ENCODE peak calls at places on chromosome 4, in seven cellular contexts. M, F, G, O, K, W and E are unnamed samples.

GRCh38 chr4:84401669-84402068 is 97.4 kb downstream of the NKX6-1 start:
- DNase-seq in O (no peak), F (no peak), K (no peak), G (no peak), W (no peak), M (no peak), E (no peak)

GRCh38 chr4:137998666-137999429 is 243.3 kb downstream of the SLC7A11 start:
- DNase-seq in O (no peak), W (no peak), M (no peak), K (no peak), G (no peak), F (no peak), E (no peak)

GRCh38 chr4:167035390-167035789 is 198.9 kb downstream of the SPOCK3 start:
- DNase-seq in M (no peak), K (no peak), W (no peak), G (no peak), O (no peak), F (no peak), E (no peak)

GRCh38 chr4:42464550-42465124 is 67.3 kb downstream of the SHISA3 start:
- DNase-seq in K (no peak), M (no peak), O (no peak), W (no peak), F (no peak), G (no peak), E (no peak)

GRCh38 chr4:157012781-157013180 is 41.2 kb upstream of the PDGFC start:
- DNase-seq in K (no peak), W (no peak), F (no peak), O (no peak), M (no peak), G (no peak), E (no peak)

GRCh38 chr4:100079264-100079663 is 111.0 kb downstream of the DDIT4L start:
- DNase-seq in G (no peak), O (no peak), K (no peak), W (no peak), M (no peak), F (no peak), E (no peak)

GRCh38 chr4:47704693-47705325 is 133.1 kb downstream of the CORIN start:
- DNase-seq in W (no peak), O (no peak), K (peak; percentile 38), M (peak; percentile 54), F (no peak), G (no peak), E (no peak)

GRCh38 chr4:158769175-158769831 is 477 bp downstream of the FNIP2 start:
- DNase-seq in F (peak; percentile 53), K (peak; percentile 34), O (no peak), W (no peak), M (peak; percentile 43), G (peak; percentile 64), E (peak; percentile 25)

GRCh38 chr4:164931551-164932324 is 45.7 kb downstream of the TRIM61 start:
- DNase-seq in K (no peak), G (no peak), M (no peak), W (no peak), F (no peak), O (no peak), E (no peak)

GRCh38 chr4:95572304-95572991 is 23.7 kb upstream of the UNC5C start:
- DNase-seq in K (no peak), W (no peak), M (peak; percentile 70), F (peak; percentile 38), G (peak; percentile 70), O (no peak), E (no peak)

GRCh38 chr4:143399113-143399949 is 62.7 kb downstream of the GAB1 start:
- DNase-seq in O (no peak), M (no peak), K (peak; percentile 48), G (no peak), W (peak; percentile 22), F (no peak), E (no peak)

GRCh38 chr4:25563071-25563564 is 92.5 kb upstream of the SLC34A2 start:
- DNase-seq in F (no peak), W (no peak), O (no peak), G (peak; percentile 81), K (no peak), M (no peak), E (no peak)

GRCh38 chr4:153748378-153748777 is 11.4 kb downstream of the RNF175 start:
- DNase-seq in F (peak; percentile 35), K (no peak), M (no peak), G (no peak), W (no peak), O (no peak), E (no peak)

GRCh38 chr4:163233321-163233720 is 66.6 kb upstream of the NAF1 start:
- DNase-seq in W (no peak), F (no peak), O (no peak), G (no peak), K (no peak), M (no peak), E (no peak)

GRCh38 chr4:47104986-47105385 is 73.6 kb downstream of the GABRB1 start:
- DNase-seq in M (no peak), G (no peak), F (no peak), W (no peak), K (no peak), O (no peak), E (no peak)

GRCh38 chr4:25098964-25099843 is 61.0 kb downstream of the SEPSECS start:
- DNase-seq in F (peak; percentile 73), O (no peak), W (no peak), K (no peak), M (no peak), G (no peak), E (no peak)

GRCh38 chr4:84031401-84031800 is 467.7 kb downstream of the NKX6-1 start:
- DNase-seq in M (no peak), W (no peak), K (no peak), F (no peak), O (no peak), G (no peak), E (no peak)

GRCh38 chr4:55398966-55399365 is 3.2 kb downstream of the TMEM165 start:
- DNase-seq in M (no peak), K (no peak), F (no peak), W (no peak), G (no peak), O (no peak), E (no peak)

GRCh38 chr4:74258949-74259348 is 49.3 kb upstream of the EPGN start:
- DNase-seq in F (no peak), W (no peak), K (no peak), M (no peak), O (no peak), G (no peak), E (no peak)

DNA sequence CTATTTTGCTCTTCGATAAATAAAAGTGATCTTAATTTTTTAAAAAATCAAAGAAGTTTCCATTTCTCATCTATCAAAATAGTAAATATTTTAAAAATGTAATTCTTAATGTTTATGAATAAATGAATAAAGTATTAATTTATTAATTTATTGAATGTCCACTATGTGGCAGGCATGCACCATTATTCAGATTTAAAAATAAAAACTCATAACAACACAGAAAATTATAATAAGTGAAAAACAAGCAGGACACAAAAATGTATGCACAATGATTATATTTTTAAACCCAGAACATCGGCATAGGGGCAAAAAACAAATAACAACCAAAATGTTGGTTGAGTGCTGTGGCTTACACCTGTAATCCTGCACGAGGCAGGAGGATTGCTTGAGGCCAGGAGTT is 5.3 kb upstream of the PYURF start:
- DNase-seq in K (no peak), W (no peak), O (no peak), G (no peak), M (no peak), F (no peak), E (no peak)
- TF ChIP-seq CTCF in K (no peak), W (peak; percentile 22), O (no peak), G (no peak), M (no peak), F (no peak), E (no peak)

DNA sequence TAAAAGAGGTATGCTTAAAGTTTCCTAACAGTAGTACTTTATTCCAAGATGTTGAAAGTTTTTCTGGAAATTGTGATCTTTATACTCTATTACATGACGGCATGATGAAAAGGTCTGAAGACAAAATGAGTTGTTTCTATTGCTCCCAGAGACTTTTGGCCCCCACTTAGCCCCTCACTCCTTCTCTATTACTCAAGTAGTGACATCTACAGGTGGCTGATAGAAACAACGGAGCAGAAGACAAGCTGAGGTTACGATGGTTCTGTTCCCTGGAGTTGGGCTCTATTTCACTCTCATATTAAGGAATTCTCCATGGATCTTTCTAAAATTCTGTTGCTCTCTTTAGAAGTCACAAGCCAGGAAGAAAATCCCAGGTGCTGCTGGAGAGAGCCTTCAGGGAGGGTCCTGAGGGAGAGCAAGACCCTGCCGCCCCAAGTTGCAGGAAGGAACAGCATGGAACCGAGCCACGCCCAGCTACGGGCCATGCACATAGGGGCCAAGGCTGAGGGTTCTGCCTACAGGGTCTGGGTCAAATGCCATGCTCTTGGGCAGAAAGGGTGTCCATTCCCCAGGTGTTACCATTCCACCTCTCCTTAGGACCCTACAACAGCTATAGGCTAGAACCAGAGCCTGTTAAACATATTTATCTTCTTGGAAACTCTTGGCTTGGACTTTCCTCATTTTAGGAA is 22.7 kb downstream of the RPL9 start:
- DNase-seq in K (no peak), W (no peak), M (no peak), F (no peak), O (no peak), G (no peak), E (no peak)
- TF ChIP-seq CTCF in K (peak; percentile 25), W (peak; percentile 44), M (no peak), F (no peak), O (no peak), G (peak; percentile 9), E (peak; percentile 12)

DNA sequence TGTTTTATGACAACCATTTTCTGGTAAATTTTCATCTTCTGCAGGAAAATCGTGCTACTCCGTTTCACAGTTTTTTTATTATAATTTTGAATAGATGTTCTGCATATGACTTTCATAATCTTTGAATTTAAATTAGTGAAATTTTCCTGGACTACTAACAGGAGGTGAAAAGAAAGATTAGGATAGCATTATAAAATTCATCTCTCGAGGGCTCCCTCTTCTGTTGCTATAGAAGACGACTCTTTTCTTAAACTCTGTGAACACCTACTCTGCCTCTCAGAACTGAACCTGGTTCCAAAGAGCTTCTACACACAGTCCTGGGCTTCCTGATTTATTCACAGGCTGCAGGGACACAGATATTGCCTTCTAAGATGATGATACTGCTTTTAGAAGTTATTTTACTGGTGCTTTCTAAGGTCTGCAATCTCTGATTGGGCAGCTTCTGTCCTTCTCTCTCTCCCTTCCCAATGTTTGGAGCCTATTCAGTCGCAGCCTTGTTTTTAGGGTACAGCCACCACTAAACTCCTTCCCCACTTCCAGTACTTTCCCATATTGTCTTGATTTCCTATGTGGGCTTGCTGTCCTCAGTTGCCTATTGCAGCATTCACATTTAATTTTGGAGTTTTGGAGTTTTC is 10.1 kb upstream of the SAP30 start:
- DNase-seq in M (no peak), O (no peak), F (no peak), G (no peak), K (peak; percentile 18), W (no peak), E (no peak)
- TF ChIP-seq CTCF in M (no peak), O (no peak), F (peak; percentile 18), G (peak; percentile 6), K (peak; percentile 33), W (peak; percentile 52), E (peak; percentile 30)

DNA sequence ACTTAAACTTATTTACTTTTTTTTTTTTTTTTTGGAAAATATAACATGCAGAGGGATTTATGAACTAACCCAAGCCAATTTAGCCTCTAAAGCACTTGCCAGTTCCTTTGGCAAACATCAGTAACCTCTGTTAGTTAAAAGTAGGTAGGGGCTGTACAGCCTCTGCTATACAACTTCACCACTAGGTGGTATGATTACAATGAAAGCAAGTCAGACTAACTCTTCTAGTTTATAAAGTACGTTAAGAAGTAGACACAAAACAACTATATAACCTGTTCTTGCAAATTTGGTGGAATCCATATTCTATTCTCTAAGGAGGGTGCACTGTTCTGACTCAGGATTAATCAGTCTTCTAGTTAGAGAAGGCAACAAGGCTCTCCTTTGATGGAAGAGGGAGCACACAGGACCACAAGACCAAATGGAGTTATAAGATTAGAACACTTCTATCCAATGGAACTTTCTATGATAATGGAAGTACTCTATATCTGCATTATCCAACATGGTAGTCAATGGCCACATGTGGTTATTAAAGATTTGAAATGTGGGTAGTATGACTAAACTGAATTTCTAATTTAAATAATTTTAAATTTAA is 12.8 kb downstream of the AIMP1 start:
- DNase-seq in F (no peak), K (peak; percentile 29), O (no peak), M (no peak), G (no peak), W (no peak), E (no peak)
- TF ChIP-seq CTCF in F (peak; percentile 52), K (peak; percentile 59), O (peak; percentile 69), M (peak; percentile 75), G (peak; percentile 48), W (peak; percentile 54), E (peak; percentile 61)